ENCODE peak calls at places on chromosome 12, in six cellular contexts. Z, T, P, B, W and R are unnamed samples.

GRCh38 chr12:47729233-47729632 is 3.9 kb upstream of the ENDOU start:
- DNase-seq in T (no peak), P (peak), W (no peak), B (no peak), Z (peak), R (peak)

GRCh38 chr12:25764892-25765291 is 193.6 kb upstream of the RASSF8 start:
- DNase-seq in T (no peak), B (no peak), P (no peak), Z (no peak), W (no peak), R (no peak)

GRCh38 chr12:65463082-65463481 is 184.6 kb downstream of the MSRB3 start:
- DNase-seq in W (no peak), Z (no peak), T (no peak), P (no peak), B (no peak), R (no peak)

GRCh38 chr12:110073049-110073831 is 24.9 kb upstream of the C12orf76 start:
- DNase-seq in Z (no peak), T (no peak), B (no peak), P (no peak), W (no peak), R (no peak)

GRCh38 chr12:8828514-8829127 is 6.2 kb downstream of the A2ML1 start:
- DNase-seq in P (no peak), B (no peak), Z (peak), W (peak), T (no peak), R (no peak)

GRCh38 chr12:77339610-77340009 is 274.2 kb upstream of the E2F7 start:
- DNase-seq in P (peak), W (no peak), B (no peak), Z (no peak), T (no peak), R (no peak)

GRCh38 chr12:1575287-1575798 is 19.0 kb downstream of the FBXL14 start:
- DNase-seq in B (no peak), T (no peak), P (no peak), Z (no peak), W (peak), R (peak)

GRCh38 chr12:49347307-49348237 is 884 bp downstream of the DNAJC22 start:
- DNase-seq in T (no peak), W (peak), Z (no peak), B (peak), P (peak), R (peak)

GRCh38 chr12:14278294-14278953 is 87.1 kb upstream of the ATF7IP start:
- DNase-seq in P (no peak), W (no peak), T (no peak), B (no peak), Z (no peak), R (no peak)

GRCh38 chr12:9112076-9112853 is 3.5 kb downstream of the A2M start:
- DNase-seq in B (no peak), W (no peak), Z (no peak), P (no peak), T (no peak), R (no peak)

GRCh38 chr12:124478985-124479645 is 88.3 kb downstream of the NCOR2 start:
- DNase-seq in T (no peak), P (no peak), B (no peak), Z (no peak), W (no peak), R (no peak)
- H4K8ac ChIP-seq in T (peak), P (no peak), B (peak), Z (no peak), W (no peak), R (no peak)

GRCh38 chr12:56724989-56725722 is at the start of gene NACA:
- DNase-seq in Z (peak), B (peak), T (peak), W (peak), P (peak), R (peak)
- H2AK5ac ChIP-seq in Z (peak), B (peak), T (peak), W (peak), P (peak), R (peak)

DNA sequence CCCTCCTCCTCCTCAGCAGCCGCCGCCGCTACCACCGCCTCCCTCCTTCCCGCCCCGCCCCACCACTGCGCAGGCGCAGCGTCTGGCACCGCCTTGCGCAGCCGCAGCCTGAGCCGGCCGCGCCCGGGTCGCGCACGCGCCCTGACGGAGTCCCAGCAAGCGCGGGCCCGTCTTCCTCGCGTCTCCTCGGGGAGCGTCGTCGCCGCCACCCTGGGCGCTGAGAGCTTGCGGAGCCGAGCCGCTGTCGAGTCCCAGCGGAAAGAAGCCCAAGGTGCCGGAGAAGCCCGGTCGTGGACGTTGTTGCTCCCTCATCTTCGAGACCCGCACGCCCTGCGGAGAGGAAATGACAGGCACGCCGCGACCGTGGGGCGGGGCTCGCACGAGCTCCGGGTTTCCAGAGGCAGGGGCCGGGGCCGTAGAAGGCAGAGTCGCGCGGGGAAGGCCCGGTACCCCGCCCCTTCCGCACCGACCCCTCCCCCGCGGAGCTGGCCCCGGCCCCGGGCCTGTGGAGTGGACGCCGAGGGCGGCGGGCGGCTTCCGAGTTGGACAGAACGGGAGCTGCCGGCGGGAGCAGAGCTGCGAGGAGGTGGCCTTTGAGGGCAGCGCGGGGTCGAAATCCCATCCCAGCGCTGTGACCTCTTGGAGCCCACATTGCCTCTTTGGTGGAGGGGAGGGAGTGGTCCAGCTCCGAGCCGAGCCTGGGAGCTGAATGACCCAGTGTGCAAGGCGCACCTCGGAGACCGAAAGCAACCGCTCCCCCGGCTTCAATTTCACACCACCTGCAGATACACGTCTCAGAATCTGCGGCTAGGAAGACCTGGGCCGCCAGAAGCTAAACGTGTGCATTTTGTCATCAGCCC is 469 bp upstream of the RAB35 start:
- DNase-seq in T (peak), Z (peak), B (peak), W (peak), P (peak), R (peak)
- H3K4me3 ChIP-seq in T (peak), Z (peak), B (peak), W (peak), P (peak), R (peak)

GRCh38 chr12:6943387-6943718 is 263 bp upstream of the RNU7-1 start:
- DNase-seq in P (peak), T (no peak), W (peak), B (peak), Z (peak), R (peak)

GRCh38 chr12:6945613-6946012 is 1.8 kb downstream of the C12orf57 start:
- DNase-seq in W (peak), Z (no peak), P (no peak), B (no peak), T (no peak), R (no peak)

GRCh38 chr12:6942331-6942665 is 1.3 kb upstream of the RNU7-1 start:
- DNase-seq in W (no peak), Z (no peak), P (no peak), B (no peak), T (no peak), R (no peak)

GRCh38 chr12:6944381-6945186 is 762 bp downstream of the C12orf57 start:
- DNase-seq in T (no peak), W (peak), B (peak), P (peak), Z (peak), R (peak)

GRCh38 chr12:6943719-6944380 is at the start of the genes C12orf57 and RNU7-1:
- DNase-seq in Z (peak), T (no peak), P (peak), W (peak), B (peak), R (peak)
- H4K8ac ChIP-seq in Z (peak), T (peak), P (peak), W (no peak), B (peak), R (peak)

GRCh38 chr12:5335059-5335458 is 96.8 kb upstream of the NTF3 start:
- DNase-seq in T (no peak), W (no peak), B (no peak), Z (no peak), P (peak), R (no peak)

GRCh38 chr12:5329118-5329517 is 102.8 kb upstream of the NTF3 start:
- DNase-seq in Z (no peak), W (no peak), T (no peak), B (no peak), P (no peak), R (no peak)

GRCh38 chr12:5328669-5329068 is 103.2 kb upstream of the NTF3 start:
- DNase-seq in T (no peak), Z (no peak), P (no peak), B (no peak), W (no peak), R (no peak)

GRCh38 chr12:5333096-5333495 is 98.8 kb upstream of the NTF3 start:
- DNase-seq in Z (no peak), B (no peak), T (no peak), W (no peak), P (no peak), R (no peak)

DNA sequence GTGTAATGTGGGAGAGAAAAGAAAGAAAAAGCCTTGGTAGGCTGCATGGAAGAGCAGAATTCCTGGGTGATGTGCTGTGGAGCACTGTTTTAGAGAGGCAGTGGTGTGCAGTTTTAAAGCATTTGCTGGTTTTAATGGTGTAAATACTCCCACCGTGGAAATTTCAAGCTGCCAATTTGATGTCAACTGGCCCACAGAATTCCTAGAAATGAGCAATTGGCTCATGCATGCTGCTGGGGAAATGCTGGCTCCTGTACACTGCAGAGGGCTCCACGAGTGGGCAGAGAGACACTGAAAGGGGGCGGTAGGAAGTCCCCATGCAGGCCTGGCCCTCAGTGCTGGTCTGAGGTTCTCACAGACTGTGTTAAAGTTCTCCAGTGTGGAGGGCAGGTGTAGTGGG is 99.4 kb upstream of the NTF3 start:
- DNase-seq in W (no peak), P (no peak), B (no peak), Z (no peak), T (no peak), R (no peak)
- H2AK5ac ChIP-seq in W (no peak), P (no peak), B (peak), Z (no peak), T (no peak), R (no peak)

DNA sequence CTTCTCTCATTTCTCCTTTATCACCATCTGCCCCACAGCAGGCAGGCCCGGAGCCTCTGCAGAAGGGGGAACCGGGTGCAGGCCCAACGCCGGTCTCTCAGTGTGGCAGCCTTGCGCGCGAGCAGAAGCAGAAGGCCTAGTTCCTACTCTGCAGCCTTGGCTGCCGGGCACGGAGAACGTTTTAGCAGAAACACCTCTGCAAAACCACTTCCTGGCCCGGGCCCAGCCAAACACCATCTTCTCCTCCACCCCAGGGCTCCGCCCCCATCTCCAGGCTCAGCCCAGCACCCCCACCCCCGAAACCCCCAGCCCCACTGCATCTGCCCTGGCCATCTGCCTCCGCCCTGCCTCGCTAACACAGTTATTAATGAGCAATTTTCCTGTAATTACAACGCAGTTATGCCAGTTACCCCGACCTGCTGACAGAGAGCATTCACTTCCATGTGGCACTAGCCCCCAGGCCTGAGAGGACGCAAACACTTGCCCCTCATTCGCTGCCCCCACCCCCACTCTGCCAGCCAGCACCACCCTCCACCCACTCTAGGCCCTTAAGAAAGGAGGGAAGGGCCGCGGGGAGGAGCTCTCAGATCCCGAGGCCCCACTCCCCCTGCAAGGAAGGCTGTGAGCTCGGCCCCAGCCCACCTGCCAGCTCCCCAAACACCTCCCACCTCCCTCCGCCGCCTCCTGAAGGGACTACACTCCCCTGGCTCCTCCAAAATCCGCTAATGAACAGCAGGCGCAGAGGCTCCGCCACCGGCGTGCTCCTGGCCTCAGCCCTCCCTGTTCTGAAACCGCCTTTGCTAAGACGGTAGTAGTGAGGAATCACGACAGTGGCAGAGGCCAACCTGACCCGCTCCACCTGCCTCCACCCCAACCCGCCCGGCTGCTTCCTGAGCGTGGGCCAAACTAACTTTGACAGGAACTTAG is 44.7 kb upstream of the FBRSL1 start:
- DNase-seq in P (no peak), T (no peak), B (no peak), Z (no peak), W (no peak), R (no peak)
- H3K4me3 ChIP-seq in P (peak), T (peak), B (no peak), Z (peak), W (no peak), R (no peak)